ENCODE peak calls at places on chromosomes 2 and 18, in eight cellular contexts. H is brain microvascular endothelial cell, J is GM10248, X is stomach, K is B cell, T is tibial nerve, R is fibroblast of mammary gland, E is HFFc6. D is an unnamed sample.

GRCh38 chr2:105576440-105577241 is 168.1 kb upstream of the NCK2 start:
- DNase-seq in H (no peak), J (peak; percentile 59), X (no peak), K (peak; percentile 41), T (no peak), R (peak; percentile 60), E (peak; percentile 44), D (no peak)

GRCh38 chr18:43236921-43237320 is 40.4 kb downstream of the SYT4 start:
- DNase-seq in H (peak; percentile 74), J (no peak), X (no peak), K (no peak), T (no peak), R (no peak), E (no peak), D (no peak)

GRCh38 chr2:77813614-77814013 is 291.4 kb upstream of the LRRTM4 start:
- DNase-seq in H (no peak), J (no peak), X (no peak), K (no peak), T (no peak), R (no peak), E (no peak), D (no peak)

GRCh38 chr2:166329465-166329864 is 46.3 kb downstream of the SCN9A start:
- DNase-seq in H (no peak), J (no peak), X (no peak), K (no peak), T (no peak), R (no peak), E (no peak), D (no peak)

GRCh38 chr2:225091336-225091735 is 49.1 kb upstream of the DOCK10 start:
- DNase-seq in H (peak; percentile 95), J (no peak), X (no peak), K (no peak), T (no peak), R (peak; percentile 99), E (peak; percentile 98), D (no peak)

GRCh38 chr2:208112969-208113368 is 11.4 kb downstream of the CRYGD start:
- DNase-seq in H (no peak), J (no peak), X (no peak), K (no peak), T (no peak), R (no peak), E (no peak), D (no peak)

GRCh38 chr18:21191596-21192307 is 50.3 kb upstream of the GREB1L start:
- DNase-seq in H (peak; percentile 67), J (no peak), X (peak; percentile 52), K (no peak), T (peak; percentile 36), R (peak; percentile 73), E (peak; percentile 63), D (no peak)

GRCh38 chr2:108776475-108776874 is 10.1 kb upstream of the CCDC138 start:
- DNase-seq in H (no peak), J (peak; percentile 29), X (no peak), K (no peak), T (no peak), R (no peak), E (no peak), D (no peak)

GRCh38 chr2:181174880-181175590 is 194.6 kb downstream of the UBE2E3 start:
- DNase-seq in H (peak; percentile 22), J (no peak), X (no peak), K (no peak), T (no peak), R (peak; percentile 31), E (no peak), D (no peak)

GRCh38 chr2:181176540-181176939 is 196.1 kb downstream of the UBE2E3 start:
- DNase-seq in H (no peak), J (no peak), X (no peak), K (no peak), T (no peak), R (no peak), E (no peak), D (no peak)

GRCh38 chr2:181177376-181177775 is 197.0 kb downstream of the UBE2E3 start:
- DNase-seq in H (no peak), J (no peak), X (no peak), K (no peak), T (no peak), R (no peak), E (no peak), D (no peak)

GRCh38 chr2:181178130-181178529 is 197.7 kb downstream of the UBE2E3 start:
- DNase-seq in H (no peak), J (no peak), X (no peak), K (no peak), T (no peak), R (no peak), E (no peak), D (no peak)

GRCh38 chr2:181178823-181179412 is 198.5 kb downstream of the UBE2E3 start:
- DNase-seq in H (no peak), J (no peak), X (no peak), K (peak; percentile 10), T (no peak), R (no peak), E (no peak), D (no peak)
- TF ChIP-seq CTCF in H (peak; percentile 59), J (peak; percentile 27), X (no peak), K (peak; percentile 78), T (peak; percentile 15), R (peak; percentile 53), E (peak; percentile 66), D (peak; percentile 35)

GRCh38 chr2:117137371-117137770 is 677.1 kb upstream of the DDX18 start:
- DNase-seq in H (no peak), J (no peak), X (no peak), K (no peak), T (no peak), R (no peak), E (no peak), D (no peak)
- TF ChIP-seq CTCF in H (no peak), J (no peak), X (no peak), K (no peak), T (no peak), R (no peak), E (no peak), D (no peak)

DNA sequence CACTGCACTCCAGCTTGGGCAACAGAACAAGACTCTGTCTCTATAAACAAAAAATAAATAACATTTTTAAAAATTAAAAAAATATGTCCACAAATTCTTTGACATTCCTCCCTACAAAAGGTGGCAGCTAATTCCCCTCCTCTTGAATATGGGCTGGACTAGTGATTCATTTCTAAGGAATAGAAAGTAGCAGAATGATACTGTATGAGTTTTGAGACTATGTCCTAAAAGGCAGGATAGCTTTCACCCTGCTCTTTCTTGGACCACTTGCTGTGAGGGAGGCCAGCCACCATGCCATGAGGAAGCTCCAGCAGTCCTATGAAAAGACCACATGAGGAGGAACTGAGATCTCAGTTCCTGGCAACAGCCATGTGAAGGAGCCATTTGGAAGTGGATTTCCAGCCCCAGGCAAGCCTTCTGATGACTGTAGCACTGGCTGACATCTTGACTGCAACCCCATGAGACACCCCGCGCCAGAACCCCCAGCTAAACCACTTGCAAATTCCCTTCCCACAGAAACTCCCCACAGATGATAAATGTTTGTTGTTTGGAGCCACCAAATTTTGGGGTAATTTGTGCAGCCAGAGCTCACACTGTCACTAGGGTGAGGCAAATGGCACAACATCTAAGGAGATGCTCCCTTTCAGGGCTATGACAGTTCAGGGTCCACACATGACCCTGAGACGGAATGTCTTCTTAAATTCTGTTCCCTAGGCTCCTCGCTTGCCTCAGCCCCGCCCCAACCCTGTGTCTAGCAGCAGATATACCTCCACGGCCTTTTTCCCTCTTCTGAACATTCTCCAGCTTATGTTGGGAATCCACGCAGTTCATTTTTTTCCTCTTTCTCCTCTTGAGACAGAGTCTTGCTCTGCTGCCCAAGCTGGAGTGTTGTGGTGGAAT is 17.1 kb upstream of the ATOH8 start:
- DNase-seq in H (no peak), J (no peak), X (no peak), K (no peak), T (no peak), R (no peak), E (peak; percentile 31), D (no peak)
- TF ChIP-seq CTCF in H (no peak), J (no peak), X (no peak), K (no peak), T (no peak), R (no peak), E (no peak), D (no peak)

DNA sequence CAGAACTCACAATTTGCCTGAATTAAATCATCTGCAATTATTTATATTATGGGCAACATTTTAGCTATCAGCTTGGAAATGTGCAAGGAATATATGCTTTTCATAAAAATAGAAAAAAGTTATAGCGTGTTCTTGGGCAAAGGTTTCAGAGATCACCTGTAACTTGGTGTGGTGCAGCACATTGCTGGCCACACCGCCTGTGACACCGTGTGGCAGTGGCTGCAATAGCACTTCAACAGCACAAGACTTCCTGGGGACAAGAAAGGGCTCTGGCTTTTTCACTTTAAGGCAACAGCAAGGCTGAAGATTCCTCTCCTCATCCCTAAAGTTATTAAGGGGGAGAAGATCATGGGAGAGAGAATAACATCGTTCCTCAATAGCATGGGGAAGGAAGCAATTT is 14.8 kb upstream of the SERPINB3 start:
- DNase-seq in H (no peak), J (peak; percentile 13), X (peak; percentile 41), K (no peak), T (no peak), R (peak; percentile 12), E (no peak), D (no peak)
- TF ChIP-seq CTCF in H (peak; percentile 64), J (peak; percentile 62), X (peak; percentile 23), K (no peak), T (no peak), R (peak; percentile 31), E (peak; percentile 77), D (no peak)

GRCh38 chr2:201642579-201643215 is 606 bp downstream of the TMEM237 start:
- DNase-seq in H (peak; percentile 69), J (peak; percentile 90), X (peak; percentile 83), K (peak; percentile 94), T (peak; percentile 68), R (peak; percentile 70), E (peak; percentile 75), D (peak; percentile 88)

GRCh38 chr2:201644001-201644400 is 698 bp upstream of the TMEM237 start:
- DNase-seq in H (no peak), J (no peak), X (no peak), K (no peak), T (peak; percentile 32), R (peak; percentile 51), E (no peak), D (no peak)

GRCh38 chr2:201639205-201639604 is 4.1 kb downstream of the TMEM237 start:
- DNase-seq in H (no peak), J (no peak), X (no peak), K (no peak), T (no peak), R (no peak), E (no peak), D (no peak)

GRCh38 chr2:201642086-201642578 is 1.2 kb downstream of the TMEM237 start:
- DNase-seq in H (no peak), J (no peak), X (no peak), K (no peak), T (no peak), R (no peak), E (no peak), D (no peak)

DNA sequence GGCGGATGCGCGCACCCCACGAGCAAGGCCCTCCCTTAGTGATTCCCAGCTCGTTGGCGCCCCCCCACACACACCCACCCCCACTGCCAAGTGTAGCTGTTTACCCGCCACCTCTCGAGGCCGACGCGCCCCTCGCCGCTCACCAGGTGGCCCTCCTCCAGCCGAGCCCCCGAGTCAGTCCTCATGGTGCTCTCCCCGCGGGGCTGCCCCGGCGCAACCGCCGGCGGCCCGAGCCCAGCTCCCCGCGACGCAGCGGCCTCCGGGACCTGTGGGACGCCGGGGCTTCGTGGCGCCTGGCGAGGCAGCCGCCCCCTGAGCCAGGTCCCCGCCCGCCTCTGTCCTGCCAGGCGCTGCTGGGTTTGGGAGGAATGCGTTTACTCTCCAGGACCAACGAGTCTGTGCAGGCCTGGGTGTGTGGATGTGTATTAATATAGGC is at the start of gene TMEM237:
- DNase-seq in H (no peak), J (peak; percentile 68), X (peak; percentile 27), K (peak; percentile 81), T (no peak), R (no peak), E (no peak), D (peak; percentile 66)
- TF ChIP-seq CTCF in H (peak; percentile 3), J (peak; percentile 23), X (no peak), K (no peak), T (no peak), R (no peak), E (peak; percentile 17), D (no peak)

D was measured in Peyer's patch.